ENCODE peak calls at places on chromosomes 5 and 9, in nine cellular contexts. One of them, this sample, is unnamed.

GRCh38 chr9:20981486-20981885 is 50.0 kb downstream of the HACD4 start:
- DNase-seq in activated CD8-positive, alpha-beta memory T cell treated with anti-CD3 and anti-CD28 coated beads for 24 hours: no peak
- DNase-seq in effector memory CD4-positive, alpha-beta T cell: no peak
- DNase-seq in A172: peak; percentile 62
- DNase-seq in NAMALWA: no peak
- DNase-seq in left colon: no peak
- DNase-seq in stimulated activated CD4-positive, alpha-beta T cell treated with anti-CD3 and anti-CD28 coated beads, Interleukin-2, amount 100 ng/mL, for 24 hours: no peak
- DNase-seq in activated gamma-delta T cell treated with anti-CD3 and anti-CD28 coated beads, Interleukin-2, amount 50 U/mL, for 16 hours: no peak
- DNase-seq in Peyer's patch: no peak
- DNase-seq in this sample: no peak

GRCh38 chr9:125932012-125932411 is 184.8 kb downstream of the PBX3 start:
- DNase-seq in Peyer's patch: no peak
- DNase-seq in left colon: peak; percentile 15
- DNase-seq in A172: peak; percentile 100
- DNase-seq in activated CD8-positive, alpha-beta memory T cell treated with anti-CD3 and anti-CD28 coated beads for 24 hours: no peak
- DNase-seq in effector memory CD4-positive, alpha-beta T cell: no peak
- DNase-seq in stimulated activated CD4-positive, alpha-beta T cell treated with anti-CD3 and anti-CD28 coated beads, Interleukin-2, amount 100 ng/mL, for 24 hours: no peak
- DNase-seq in NAMALWA: no peak
- DNase-seq in activated gamma-delta T cell treated with anti-CD3 and anti-CD28 coated beads, Interleukin-2, amount 50 U/mL, for 16 hours: no peak
- DNase-seq in this sample: peak; percentile 88

GRCh38 chr9:23855885-23856284 is 29.8 kb upstream of the ELAVL2 start:
- DNase-seq in activated gamma-delta T cell treated with anti-CD3 and anti-CD28 coated beads, Interleukin-2, amount 50 U/mL, for 16 hours: no peak
- DNase-seq in activated CD8-positive, alpha-beta memory T cell treated with anti-CD3 and anti-CD28 coated beads for 24 hours: no peak
- DNase-seq in NAMALWA: no peak
- DNase-seq in stimulated activated CD4-positive, alpha-beta T cell treated with anti-CD3 and anti-CD28 coated beads, Interleukin-2, amount 100 ng/mL, for 24 hours: no peak
- DNase-seq in Peyer's patch: no peak
- DNase-seq in A172: no peak
- DNase-seq in left colon: no peak
- DNase-seq in effector memory CD4-positive, alpha-beta T cell: no peak
- DNase-seq in this sample: no peak

GRCh38 chr9:130765135-130766030 is 69.7 kb upstream of the ABL1 start:
- DNase-seq in left colon: no peak
- DNase-seq in effector memory CD4-positive, alpha-beta T cell: no peak
- DNase-seq in A172: no peak
- DNase-seq in stimulated activated CD4-positive, alpha-beta T cell treated with anti-CD3 and anti-CD28 coated beads, Interleukin-2, amount 100 ng/mL, for 24 hours: no peak
- DNase-seq in activated gamma-delta T cell treated with anti-CD3 and anti-CD28 coated beads, Interleukin-2, amount 50 U/mL, for 16 hours: no peak
- DNase-seq in NAMALWA: no peak
- DNase-seq in Peyer's patch: no peak
- DNase-seq in activated CD8-positive, alpha-beta memory T cell treated with anti-CD3 and anti-CD28 coated beads for 24 hours: no peak
- DNase-seq in this sample: no peak

GRCh38 chr9:111870774-111871542 is 25.7 kb upstream of the UGCG start:
- DNase-seq in effector memory CD4-positive, alpha-beta T cell: no peak
- DNase-seq in left colon: no peak
- DNase-seq in activated CD8-positive, alpha-beta memory T cell treated with anti-CD3 and anti-CD28 coated beads for 24 hours: no peak
- DNase-seq in Peyer's patch: no peak
- DNase-seq in NAMALWA: no peak
- DNase-seq in stimulated activated CD4-positive, alpha-beta T cell treated with anti-CD3 and anti-CD28 coated beads, Interleukin-2, amount 100 ng/mL, for 24 hours: peak; percentile 21
- DNase-seq in A172: no peak
- DNase-seq in activated gamma-delta T cell treated with anti-CD3 and anti-CD28 coated beads, Interleukin-2, amount 50 U/mL, for 16 hours: no peak
- DNase-seq in this sample: no peak

GRCh38 chr9:137688725-137689124 is 69.9 kb downstream of the EHMT1 start:
- DNase-seq in left colon: no peak
- DNase-seq in A172: no peak
- DNase-seq in activated CD8-positive, alpha-beta memory T cell treated with anti-CD3 and anti-CD28 coated beads for 24 hours: no peak
- DNase-seq in NAMALWA: no peak
- DNase-seq in effector memory CD4-positive, alpha-beta T cell: no peak
- DNase-seq in activated gamma-delta T cell treated with anti-CD3 and anti-CD28 coated beads, Interleukin-2, amount 50 U/mL, for 16 hours: no peak
- DNase-seq in stimulated activated CD4-positive, alpha-beta T cell treated with anti-CD3 and anti-CD28 coated beads, Interleukin-2, amount 100 ng/mL, for 24 hours: no peak
- DNase-seq in Peyer's patch: no peak
- DNase-seq in this sample: no peak

GRCh38 chr5:170221319-170221718 is 11.5 kb upstream of the C5orf58 start:
- DNase-seq in activated CD8-positive, alpha-beta memory T cell treated with anti-CD3 and anti-CD28 coated beads for 24 hours: no peak
- DNase-seq in activated gamma-delta T cell treated with anti-CD3 and anti-CD28 coated beads, Interleukin-2, amount 50 U/mL, for 16 hours: no peak
- DNase-seq in left colon: no peak
- DNase-seq in A172: no peak
- DNase-seq in stimulated activated CD4-positive, alpha-beta T cell treated with anti-CD3 and anti-CD28 coated beads, Interleukin-2, amount 100 ng/mL, for 24 hours: no peak
- DNase-seq in Peyer's patch: no peak
- DNase-seq in effector memory CD4-positive, alpha-beta T cell: no peak
- DNase-seq in NAMALWA: peak; percentile 39
- DNase-seq in this sample: no peak

GRCh38 chr9:133130721-133131244 is 9.7 kb upstream of the RALGDS start:
- DNase-seq in stimulated activated CD4-positive, alpha-beta T cell treated with anti-CD3 and anti-CD28 coated beads, Interleukin-2, amount 100 ng/mL, for 24 hours: peak; percentile 57
- DNase-seq in NAMALWA: no peak
- DNase-seq in Peyer's patch: peak; percentile 83
- DNase-seq in A172: no peak
- DNase-seq in left colon: no peak
- DNase-seq in activated CD8-positive, alpha-beta memory T cell treated with anti-CD3 and anti-CD28 coated beads for 24 hours: peak; percentile 74
- DNase-seq in activated gamma-delta T cell treated with anti-CD3 and anti-CD28 coated beads, Interleukin-2, amount 50 U/mL, for 16 hours: peak; percentile 50
- DNase-seq in effector memory CD4-positive, alpha-beta T cell: peak; percentile 62
- DNase-seq in this sample: no peak

GRCh38 chr5:64229163-64229774 is 63.6 kb downstream of the RNF180 start:
- DNase-seq in stimulated activated CD4-positive, alpha-beta T cell treated with anti-CD3 and anti-CD28 coated beads, Interleukin-2, amount 100 ng/mL, for 24 hours: no peak
- DNase-seq in effector memory CD4-positive, alpha-beta T cell: no peak
- DNase-seq in Peyer's patch: no peak
- DNase-seq in NAMALWA: peak; percentile 61
- DNase-seq in activated gamma-delta T cell treated with anti-CD3 and anti-CD28 coated beads, Interleukin-2, amount 50 U/mL, for 16 hours: no peak
- DNase-seq in A172: peak; percentile 31
- DNase-seq in left colon: no peak
- DNase-seq in activated CD8-positive, alpha-beta memory T cell treated with anti-CD3 and anti-CD28 coated beads for 24 hours: no peak
- DNase-seq in this sample: no peak

GRCh38 chr5:10854526-10855277 is 93.7 kb upstream of the DAP start:
- DNase-seq in NAMALWA: no peak
- DNase-seq in left colon: no peak
- DNase-seq in Peyer's patch: no peak
- DNase-seq in effector memory CD4-positive, alpha-beta T cell: no peak
- DNase-seq in stimulated activated CD4-positive, alpha-beta T cell treated with anti-CD3 and anti-CD28 coated beads, Interleukin-2, amount 100 ng/mL, for 24 hours: no peak
- DNase-seq in A172: no peak
- DNase-seq in activated gamma-delta T cell treated with anti-CD3 and anti-CD28 coated beads, Interleukin-2, amount 50 U/mL, for 16 hours: no peak
- DNase-seq in activated CD8-positive, alpha-beta memory T cell treated with anti-CD3 and anti-CD28 coated beads for 24 hours: no peak
- DNase-seq in this sample: no peak

GRCh38 chr5:92391-93220 is 638 bp downstream of the PLEKHG4B start:
- DNase-seq in NAMALWA: no peak
- DNase-seq in effector memory CD4-positive, alpha-beta T cell: no peak
- DNase-seq in activated CD8-positive, alpha-beta memory T cell treated with anti-CD3 and anti-CD28 coated beads for 24 hours: no peak
- DNase-seq in stimulated activated CD4-positive, alpha-beta T cell treated with anti-CD3 and anti-CD28 coated beads, Interleukin-2, amount 100 ng/mL, for 24 hours: no peak
- DNase-seq in A172: no peak
- DNase-seq in left colon: no peak
- DNase-seq in Peyer's patch: no peak
- DNase-seq in activated gamma-delta T cell treated with anti-CD3 and anti-CD28 coated beads, Interleukin-2, amount 50 U/mL, for 16 hours: no peak
- DNase-seq in this sample: no peak

GRCh38 chr9:131707677-131708612 is 31.9 kb downstream of the RAPGEF1 start:
- DNase-seq in activated gamma-delta T cell treated with anti-CD3 and anti-CD28 coated beads, Interleukin-2, amount 50 U/mL, for 16 hours: no peak
- DNase-seq in stimulated activated CD4-positive, alpha-beta T cell treated with anti-CD3 and anti-CD28 coated beads, Interleukin-2, amount 100 ng/mL, for 24 hours: no peak
- DNase-seq in A172: peak; percentile 52
- DNase-seq in NAMALWA: peak; percentile 46
- DNase-seq in Peyer's patch: peak; percentile 49
- DNase-seq in left colon: peak; percentile 57
- DNase-seq in effector memory CD4-positive, alpha-beta T cell: no peak
- DNase-seq in activated CD8-positive, alpha-beta memory T cell treated with anti-CD3 and anti-CD28 coated beads for 24 hours: no peak
- DNase-seq in this sample: no peak

GRCh38 chr9:82367016-82367415 is 378.4 kb downstream of the SPATA31D1 start:
- DNase-seq in A172: no peak
- DNase-seq in stimulated activated CD4-positive, alpha-beta T cell treated with anti-CD3 and anti-CD28 coated beads, Interleukin-2, amount 100 ng/mL, for 24 hours: no peak
- DNase-seq in left colon: no peak
- DNase-seq in activated CD8-positive, alpha-beta memory T cell treated with anti-CD3 and anti-CD28 coated beads for 24 hours: no peak
- DNase-seq in activated gamma-delta T cell treated with anti-CD3 and anti-CD28 coated beads, Interleukin-2, amount 50 U/mL, for 16 hours: no peak
- DNase-seq in Peyer's patch: no peak
- DNase-seq in NAMALWA: no peak
- DNase-seq in effector memory CD4-positive, alpha-beta T cell: no peak
- DNase-seq in this sample: no peak

GRCh38 chr5:137273511-137273910 is 225.6 kb downstream of the SPOCK1 start:
- DNase-seq in effector memory CD4-positive, alpha-beta T cell: no peak
- DNase-seq in stimulated activated CD4-positive, alpha-beta T cell treated with anti-CD3 and anti-CD28 coated beads, Interleukin-2, amount 100 ng/mL, for 24 hours: no peak
- DNase-seq in activated gamma-delta T cell treated with anti-CD3 and anti-CD28 coated beads, Interleukin-2, amount 50 U/mL, for 16 hours: no peak
- DNase-seq in NAMALWA: no peak
- DNase-seq in activated CD8-positive, alpha-beta memory T cell treated with anti-CD3 and anti-CD28 coated beads for 24 hours: no peak
- DNase-seq in Peyer's patch: no peak
- DNase-seq in A172: peak; percentile 42
- DNase-seq in left colon: no peak
- DNase-seq in this sample: no peak

GRCh38 chr9:93111371-93112115 is 15.5 kb downstream of the CARD19 start:
- DNase-seq in Peyer's patch: no peak
- DNase-seq in effector memory CD4-positive, alpha-beta T cell: no peak
- DNase-seq in stimulated activated CD4-positive, alpha-beta T cell treated with anti-CD3 and anti-CD28 coated beads, Interleukin-2, amount 100 ng/mL, for 24 hours: no peak
- DNase-seq in left colon: peak; percentile 5
- DNase-seq in activated CD8-positive, alpha-beta memory T cell treated with anti-CD3 and anti-CD28 coated beads for 24 hours: peak; percentile 55
- DNase-seq in A172: peak; percentile 82
- DNase-seq in NAMALWA: peak; percentile 51
- DNase-seq in activated gamma-delta T cell treated with anti-CD3 and anti-CD28 coated beads, Interleukin-2, amount 50 U/mL, for 16 hours: no peak
- DNase-seq in this sample: peak; percentile 92

GRCh38 chr5:180870669-180871068 is 9.6 kb upstream of the ZFP62 start:
- DNase-seq in left colon: no peak
- DNase-seq in A172: no peak
- DNase-seq in activated gamma-delta T cell treated with anti-CD3 and anti-CD28 coated beads, Interleukin-2, amount 50 U/mL, for 16 hours: no peak
- DNase-seq in NAMALWA: no peak
- DNase-seq in effector memory CD4-positive, alpha-beta T cell: no peak
- DNase-seq in stimulated activated CD4-positive, alpha-beta T cell treated with anti-CD3 and anti-CD28 coated beads, Interleukin-2, amount 100 ng/mL, for 24 hours: no peak
- DNase-seq in Peyer's patch: no peak
- DNase-seq in activated CD8-positive, alpha-beta memory T cell treated with anti-CD3 and anti-CD28 coated beads for 24 hours: no peak
- DNase-seq in this sample: no peak

GRCh38 chr5:169945831-169946261 is 34.4 kb downstream of the INSYN2B start:
- DNase-seq in effector memory CD4-positive, alpha-beta T cell: no peak
- DNase-seq in A172: peak; percentile 32
- DNase-seq in stimulated activated CD4-positive, alpha-beta T cell treated with anti-CD3 and anti-CD28 coated beads, Interleukin-2, amount 100 ng/mL, for 24 hours: no peak
- DNase-seq in Peyer's patch: no peak
- DNase-seq in activated CD8-positive, alpha-beta memory T cell treated with anti-CD3 and anti-CD28 coated beads for 24 hours: no peak
- DNase-seq in left colon: no peak
- DNase-seq in activated gamma-delta T cell treated with anti-CD3 and anti-CD28 coated beads, Interleukin-2, amount 50 U/mL, for 16 hours: no peak
- DNase-seq in NAMALWA: no peak
- DNase-seq in this sample: no peak

GRCh38 chr9:18985464-18985951 is 47.5 kb downstream of the SAXO1 start:
- DNase-seq in Peyer's patch: no peak
- DNase-seq in effector memory CD4-positive, alpha-beta T cell: no peak
- DNase-seq in stimulated activated CD4-positive, alpha-beta T cell treated with anti-CD3 and anti-CD28 coated beads, Interleukin-2, amount 100 ng/mL, for 24 hours: no peak
- DNase-seq in activated CD8-positive, alpha-beta memory T cell treated with anti-CD3 and anti-CD28 coated beads for 24 hours: no peak
- DNase-seq in NAMALWA: no peak
- DNase-seq in left colon: no peak
- DNase-seq in A172: no peak
- DNase-seq in activated gamma-delta T cell treated with anti-CD3 and anti-CD28 coated beads, Interleukin-2, amount 50 U/mL, for 16 hours: no peak
- DNase-seq in this sample: no peak

GRCh38 chr9:113360242-113360842 is 11.0 kb downstream of the BSPRY start:
- DNase-seq in stimulated activated CD4-positive, alpha-beta T cell treated with anti-CD3 and anti-CD28 coated beads, Interleukin-2, amount 100 ng/mL, for 24 hours: no peak
- DNase-seq in activated CD8-positive, alpha-beta memory T cell treated with anti-CD3 and anti-CD28 coated beads for 24 hours: no peak
- DNase-seq in activated gamma-delta T cell treated with anti-CD3 and anti-CD28 coated beads, Interleukin-2, amount 50 U/mL, for 16 hours: no peak
- DNase-seq in left colon: no peak
- DNase-seq in Peyer's patch: no peak
- DNase-seq in NAMALWA: no peak
- DNase-seq in effector memory CD4-positive, alpha-beta T cell: no peak
- DNase-seq in A172: no peak
- DNase-seq in this sample: no peak

GRCh38 chr5:72238712-72239445 is 81.2 kb downstream of the MRPS27 start:
- DNase-seq in stimulated activated CD4-positive, alpha-beta T cell treated with anti-CD3 and anti-CD28 coated beads, Interleukin-2, amount 100 ng/mL, for 24 hours: no peak
- DNase-seq in left colon: no peak
- DNase-seq in effector memory CD4-positive, alpha-beta T cell: no peak
- DNase-seq in NAMALWA: no peak
- DNase-seq in Peyer's patch: no peak
- DNase-seq in activated gamma-delta T cell treated with anti-CD3 and anti-CD28 coated beads, Interleukin-2, amount 50 U/mL, for 16 hours: no peak
- DNase-seq in A172: no peak
- DNase-seq in activated CD8-positive, alpha-beta memory T cell treated with anti-CD3 and anti-CD28 coated beads for 24 hours: no peak
- DNase-seq in this sample: no peak

GRCh38 chr5:107289030-107289714 is 381.6 kb downstream of the EFNA5 start:
- DNase-seq in stimulated activated CD4-positive, alpha-beta T cell treated with anti-CD3 and anti-CD28 coated beads, Interleukin-2, amount 100 ng/mL, for 24 hours: no peak
- DNase-seq in Peyer's patch: no peak
- DNase-seq in A172: no peak
- DNase-seq in left colon: no peak
- DNase-seq in activated CD8-positive, alpha-beta memory T cell treated with anti-CD3 and anti-CD28 coated beads for 24 hours: no peak
- DNase-seq in effector memory CD4-positive, alpha-beta T cell: no peak
- DNase-seq in activated gamma-delta T cell treated with anti-CD3 and anti-CD28 coated beads, Interleukin-2, amount 50 U/mL, for 16 hours: no peak
- DNase-seq in NAMALWA: no peak
- DNase-seq in this sample: no peak

GRCh38 chr5:3051400-3051799 is 299.9 kb upstream of the IRX2 start:
- DNase-seq in NAMALWA: no peak
- DNase-seq in stimulated activated CD4-positive, alpha-beta T cell treated with anti-CD3 and anti-CD28 coated beads, Interleukin-2, amount 100 ng/mL, for 24 hours: no peak
- DNase-seq in A172: no peak
- DNase-seq in Peyer's patch: no peak
- DNase-seq in activated CD8-positive, alpha-beta memory T cell treated with anti-CD3 and anti-CD28 coated beads for 24 hours: no peak
- DNase-seq in effector memory CD4-positive, alpha-beta T cell: no peak
- DNase-seq in activated gamma-delta T cell treated with anti-CD3 and anti-CD28 coated beads, Interleukin-2, amount 50 U/mL, for 16 hours: no peak
- DNase-seq in left colon: no peak
- DNase-seq in this sample: no peak

GRCh38 chr5:144328505-144328904 is 157.8 kb downstream of the KCTD16 start:
- DNase-seq in left colon: no peak
- DNase-seq in activated CD8-positive, alpha-beta memory T cell treated with anti-CD3 and anti-CD28 coated beads for 24 hours: no peak
- DNase-seq in Peyer's patch: no peak
- DNase-seq in effector memory CD4-positive, alpha-beta T cell: no peak
- DNase-seq in stimulated activated CD4-positive, alpha-beta T cell treated with anti-CD3 and anti-CD28 coated beads, Interleukin-2, amount 100 ng/mL, for 24 hours: no peak
- DNase-seq in activated gamma-delta T cell treated with anti-CD3 and anti-CD28 coated beads, Interleukin-2, amount 50 U/mL, for 16 hours: no peak
- DNase-seq in NAMALWA: no peak
- DNase-seq in A172: no peak
- DNase-seq in this sample: no peak

GRCh38 chr5:42756630-42757601 is at the start of gene CCDC152:
- DNase-seq in left colon: no peak
- DNase-seq in activated CD8-positive, alpha-beta memory T cell treated with anti-CD3 and anti-CD28 coated beads for 24 hours: peak; percentile 84
- DNase-seq in activated gamma-delta T cell treated with anti-CD3 and anti-CD28 coated beads, Interleukin-2, amount 50 U/mL, for 16 hours: peak; percentile 30
- DNase-seq in stimulated activated CD4-positive, alpha-beta T cell treated with anti-CD3 and anti-CD28 coated beads, Interleukin-2, amount 100 ng/mL, for 24 hours: peak; percentile 65
- DNase-seq in NAMALWA: no peak
- DNase-seq in A172: no peak
- DNase-seq in Peyer's patch: no peak
- DNase-seq in effector memory CD4-positive, alpha-beta T cell: peak; percentile 7
- DNase-seq in this sample: no peak

GRCh38 chr9:126752881-126753670 is 51.8 kb upstream of the ZBTB43 start:
- DNase-seq in stimulated activated CD4-positive, alpha-beta T cell treated with anti-CD3 and anti-CD28 coated beads, Interleukin-2, amount 100 ng/mL, for 24 hours: no peak
- DNase-seq in A172: no peak
- DNase-seq in effector memory CD4-positive, alpha-beta T cell: no peak
- DNase-seq in NAMALWA: no peak
- DNase-seq in activated CD8-positive, alpha-beta memory T cell treated with anti-CD3 and anti-CD28 coated beads for 24 hours: peak; percentile 44
- DNase-seq in activated gamma-delta T cell treated with anti-CD3 and anti-CD28 coated beads, Interleukin-2, amount 50 U/mL, for 16 hours: no peak
- DNase-seq in left colon: no peak
- DNase-seq in Peyer's patch: no peak
- DNase-seq in this sample: no peak

GRCh38 chr5:97172227-97172626 is 10.8 kb downstream of the RIOK2 start:
- DNase-seq in Peyer's patch: no peak
- DNase-seq in activated gamma-delta T cell treated with anti-CD3 and anti-CD28 coated beads, Interleukin-2, amount 50 U/mL, for 16 hours: no peak
- DNase-seq in NAMALWA: no peak
- DNase-seq in stimulated activated CD4-positive, alpha-beta T cell treated with anti-CD3 and anti-CD28 coated beads, Interleukin-2, amount 100 ng/mL, for 24 hours: no peak
- DNase-seq in effector memory CD4-positive, alpha-beta T cell: no peak
- DNase-seq in left colon: no peak
- DNase-seq in A172: no peak
- DNase-seq in activated CD8-positive, alpha-beta memory T cell treated with anti-CD3 and anti-CD28 coated beads for 24 hours: no peak
- DNase-seq in this sample: no peak

GRCh38 chr5:141879941-141880738 is 1.9 kb upstream of the PCDH1 start:
- DNase-seq in NAMALWA: no peak
- DNase-seq in stimulated activated CD4-positive, alpha-beta T cell treated with anti-CD3 and anti-CD28 coated beads, Interleukin-2, amount 100 ng/mL, for 24 hours: no peak
- DNase-seq in A172: no peak
- DNase-seq in Peyer's patch: no peak
- DNase-seq in activated gamma-delta T cell treated with anti-CD3 and anti-CD28 coated beads, Interleukin-2, amount 50 U/mL, for 16 hours: no peak
- DNase-seq in activated CD8-positive, alpha-beta memory T cell treated with anti-CD3 and anti-CD28 coated beads for 24 hours: no peak
- DNase-seq in effector memory CD4-positive, alpha-beta T cell: no peak
- DNase-seq in left colon: no peak
- DNase-seq in this sample: no peak

GRCh38 chr9:138008081-138008841 is 130.7 kb downstream of the CACNA1B start:
- DNase-seq in NAMALWA: no peak
- DNase-seq in Peyer's patch: peak; percentile 1
- DNase-seq in stimulated activated CD4-positive, alpha-beta T cell treated with anti-CD3 and anti-CD28 coated beads, Interleukin-2, amount 100 ng/mL, for 24 hours: no peak
- DNase-seq in effector memory CD4-positive, alpha-beta T cell: no peak
- DNase-seq in activated gamma-delta T cell treated with anti-CD3 and anti-CD28 coated beads, Interleukin-2, amount 50 U/mL, for 16 hours: no peak
- DNase-seq in left colon: no peak
- DNase-seq in activated CD8-positive, alpha-beta memory T cell treated with anti-CD3 and anti-CD28 coated beads for 24 hours: no peak
- DNase-seq in A172: peak; percentile 55
- DNase-seq in this sample: no peak

GRCh38 chr5:68344447-68345111 is 129.0 kb downstream of the PIK3R1 start:
- DNase-seq in A172: peak; percentile 83
- DNase-seq in NAMALWA: no peak
- DNase-seq in effector memory CD4-positive, alpha-beta T cell: no peak
- DNase-seq in left colon: no peak
- DNase-seq in stimulated activated CD4-positive, alpha-beta T cell treated with anti-CD3 and anti-CD28 coated beads, Interleukin-2, amount 100 ng/mL, for 24 hours: peak; percentile 33
- DNase-seq in activated CD8-positive, alpha-beta memory T cell treated with anti-CD3 and anti-CD28 coated beads for 24 hours: no peak
- DNase-seq in activated gamma-delta T cell treated with anti-CD3 and anti-CD28 coated beads, Interleukin-2, amount 50 U/mL, for 16 hours: no peak
- DNase-seq in Peyer's patch: no peak
- DNase-seq in this sample: no peak

GRCh38 chr5:1203311-1203967 is 2.0 kb downstream of the SLC6A19 start:
- DNase-seq in Peyer's patch: no peak
- DNase-seq in NAMALWA: no peak
- DNase-seq in activated gamma-delta T cell treated with anti-CD3 and anti-CD28 coated beads, Interleukin-2, amount 50 U/mL, for 16 hours: no peak
- DNase-seq in activated CD8-positive, alpha-beta memory T cell treated with anti-CD3 and anti-CD28 coated beads for 24 hours: no peak
- DNase-seq in effector memory CD4-positive, alpha-beta T cell: no peak
- DNase-seq in stimulated activated CD4-positive, alpha-beta T cell treated with anti-CD3 and anti-CD28 coated beads, Interleukin-2, amount 100 ng/mL, for 24 hours: no peak
- DNase-seq in A172: no peak
- DNase-seq in left colon: no peak
- DNase-seq in this sample: peak; percentile 64

GRCh38 chr5:175829718-175830585 is 41.4 kb upstream of the CPLX2 start:
- DNase-seq in effector memory CD4-positive, alpha-beta T cell: no peak
- DNase-seq in stimulated activated CD4-positive, alpha-beta T cell treated with anti-CD3 and anti-CD28 coated beads, Interleukin-2, amount 100 ng/mL, for 24 hours: no peak
- DNase-seq in A172: no peak
- DNase-seq in activated CD8-positive, alpha-beta memory T cell treated with anti-CD3 and anti-CD28 coated beads for 24 hours: no peak
- DNase-seq in Peyer's patch: no peak
- DNase-seq in NAMALWA: no peak
- DNase-seq in activated gamma-delta T cell treated with anti-CD3 and anti-CD28 coated beads, Interleukin-2, amount 50 U/mL, for 16 hours: no peak
- DNase-seq in left colon: no peak
- DNase-seq in this sample: no peak

This sample was measured in RWPE2.